ENCODE peak calls at places on chromosomes 3 and 15, in six cellular contexts. Y is colonic mucosa, S is adrenal gland, T is H9, P is breast epithelium, W is heart left ventricle. Q is an unnamed sample.

GRCh38 chr15:92113832-92114231 is 260.3 kb downstream of the SLCO3A1 start:
- DNase-seq in P (no peak), Y (no peak), W (no peak), T (peak), S (no peak), Q (no peak)

GRCh38 chr3:49058011-49058410 is 28.8 kb upstream of the IMPDH2 start:
- DNase-seq in P (no peak), Y (no peak), W (no peak), T (no peak), S (no peak), Q (no peak)

GRCh38 chr3:124592658-124593441 is 137.4 kb upstream of the UMPS start:
- DNase-seq in T (no peak), Y (peak), S (no peak), P (peak), W (no peak), Q (no peak)

GRCh38 chr3:183764854-183765731 is 60.3 kb downstream of the MAP6D1 start:
- DNase-seq in W (no peak), Y (no peak), T (no peak), S (no peak), P (no peak), Q (no peak)

GRCh38 chr15:78082106-78082742 is 4.7 kb upstream of the TBC1D2B start:
- DNase-seq in S (peak), T (no peak), P (no peak), Y (peak), W (no peak), Q (no peak)

GRCh38 chr3:129485681-129486056 is 42.8 kb upstream of the RHO start:
- DNase-seq in W (peak), P (peak), Y (peak), S (peak), T (no peak), Q (no peak)

GRCh38 chr3:155283092-155284056 is 10.1 kb downstream of the STRIT1 start:
- DNase-seq in T (no peak), W (no peak), P (no peak), Y (no peak), S (no peak), Q (no peak)

GRCh38 chr3:188432826-188433525 is 279.0 kb downstream of the LPP start:
- DNase-seq in P (no peak), S (peak), T (no peak), W (no peak), Y (peak), Q (no peak)

GRCh38 chr15:72141171-72142084 is 23.2 kb downstream of the SENP8 start:
- DNase-seq in P (no peak), S (no peak), Y (no peak), T (no peak), W (no peak), Q (no peak)

GRCh38 chr3:4688411-4688810 is 195.3 kb downstream of the ITPR1 start:
- DNase-seq in W (no peak), T (no peak), P (no peak), S (no peak), Y (no peak), Q (no peak)

GRCh38 chr3:13588971-13589370 is 40.0 kb downstream of the FBLN2 start:
- DNase-seq in S (no peak), T (no peak), Y (no peak), W (no peak), P (no peak), Q (no peak)

GRCh38 chr3:11606865-11607440 is 36.8 kb downstream of the VGLL4 start:
- DNase-seq in T (no peak), Y (no peak), W (no peak), S (no peak), P (no peak), Q (no peak)

GRCh38 chr3:135017494-135017893 is 222.4 kb downstream of the EPHB1 start:
- DNase-seq in S (no peak), W (no peak), Y (no peak), P (no peak), T (no peak), Q (no peak)

DNA sequence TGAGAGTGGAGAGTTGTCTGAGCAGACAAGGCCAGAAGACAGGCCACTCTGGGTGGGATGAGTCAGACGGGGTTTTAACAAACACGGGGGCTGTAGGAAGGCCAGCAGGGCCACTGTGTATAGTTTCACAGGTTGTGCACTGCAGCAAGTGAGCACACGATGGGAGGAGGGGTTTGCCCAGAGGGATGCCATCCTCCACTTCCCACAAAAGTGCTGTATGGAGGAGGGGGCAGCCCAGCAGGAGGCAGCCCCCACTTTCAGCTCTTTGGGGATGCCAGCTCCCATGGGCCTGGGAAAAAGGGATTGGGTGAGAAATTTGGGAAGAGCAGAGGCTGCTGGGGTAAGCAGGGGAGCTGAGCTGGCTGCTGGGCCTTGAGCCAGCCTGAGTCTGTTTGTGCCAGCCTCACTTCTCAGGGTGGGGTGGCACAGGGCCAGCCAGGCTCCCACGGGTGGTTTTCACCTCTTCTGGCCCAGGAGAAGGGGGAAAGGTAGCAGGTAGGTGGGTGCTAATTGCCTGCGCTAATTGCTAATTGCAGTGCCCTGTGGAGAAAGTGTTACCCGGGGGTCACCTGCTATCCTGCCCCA is 6.7 kb downstream of the ZBTB47 start:
- DNase-seq in P (no peak), S (peak), W (peak), T (no peak), Y (no peak), Q (no peak)
- H3K27ac ChIP-seq in P (peak), S (peak), W (peak), T (no peak), Y (no peak), Q (peak)

GRCh38 chr3:1092061-1092460 is 763 bp upstream of the CNTN6 start:
- DNase-seq in P (no peak), S (no peak), T (no peak), Y (no peak), W (no peak), Q (no peak)

GRCh38 chr3:1091276-1091675 is 1.5 kb upstream of the CNTN6 start:
- DNase-seq in Y (no peak), S (no peak), P (no peak), W (no peak), T (no peak), Q (no peak)

GRCh38 chr3:1092771-1093170 is at the start of gene CNTN6:
- DNase-seq in W (no peak), T (no peak), P (no peak), S (peak), Y (no peak), Q (no peak)

GRCh38 chr3:1087066-1087555 is 5.7 kb upstream of the CNTN6 start:
- DNase-seq in P (peak), W (no peak), T (no peak), S (peak), Y (no peak), Q (no peak)

GRCh38 chr3:1088503-1088902 is 4.3 kb upstream of the CNTN6 start:
- DNase-seq in Y (no peak), P (no peak), T (no peak), W (no peak), S (no peak), Q (no peak)
- H3K27ac ChIP-seq in Y (no peak), P (no peak), T (no peak), W (no peak), S (no peak), Q (no peak)

GRCh38 chr3:141402476-141403171 is 34.3 kb downstream of the ZBTB38 start:
- DNase-seq in Y (peak), P (peak), S (peak), W (peak), T (peak), Q (peak)

GRCh38 chr3:141401584-141402475 is 33.5 kb downstream of the ZBTB38 start:
- DNase-seq in W (peak), Y (peak), P (no peak), T (peak), S (peak), Q (no peak)

GRCh38 chr3:141399979-141400971 is 32.0 kb downstream of the ZBTB38 start:
- DNase-seq in P (no peak), Y (peak), T (no peak), W (no peak), S (no peak), Q (no peak)

GRCh38 chr3:141399200-141399599 is 30.9 kb downstream of the ZBTB38 start:
- DNase-seq in Y (peak), P (no peak), S (no peak), T (no peak), W (no peak), Q (no peak)

GRCh38 chr3:141401095-141401494 is 32.8 kb downstream of the ZBTB38 start:
- DNase-seq in Y (no peak), P (no peak), T (no peak), W (no peak), S (no peak), Q (no peak)
- H3K27ac ChIP-seq in Y (peak), P (peak), T (no peak), W (peak), S (peak), Q (no peak)

GRCh38 chr3:88061749-88062148 is 2.7 kb downstream of the ZNF654 start:
- DNase-seq in Y (no peak), T (no peak), P (no peak), S (no peak), W (no peak), Q (no peak)

GRCh38 chr3:88058593-88059379 is at the start of the genes CGGBP1 and ZNF654:
- DNase-seq in W (peak), S (peak), Y (peak), P (peak), T (peak), Q (peak)

GRCh38 chr3:88057650-88058321 is 1.0 kb downstream of the CGGBP1 start:
- DNase-seq in Y (no peak), T (no peak), P (no peak), S (no peak), W (no peak), Q (no peak)

GRCh38 chr3:88058322-88058592 is 548 bp downstream of the CGGBP1 start:
- DNase-seq in T (no peak), P (no peak), W (no peak), S (no peak), Y (no peak), Q (no peak)

GRCh38 chr3:88059380-88060160 is 515 bp downstream of the ZNF654 start:
- DNase-seq in T (no peak), W (no peak), P (no peak), S (no peak), Y (peak), Q (no peak)
- H3K27ac ChIP-seq in T (no peak), W (peak), P (peak), S (peak), Y (peak), Q (peak)

GRCh38 chr3:108131795-108132134 is 40.9 kb upstream of the CD47 start:
- DNase-seq in S (no peak), P (no peak), T (no peak), Y (no peak), W (no peak), Q (no peak)
- H3K27ac ChIP-seq in S (no peak), P (peak), T (no peak), Y (no peak), W (no peak), Q (no peak)

Q was measured in caudate nucleus.